ENCODE peak calls at places on chromosomes 13 and 19, in six cellular contexts. J is HFFc6, N is ascending aorta, R is foreskin fibroblast, E is NB4, Z is endodermal cell. B is an unnamed sample.

GRCh38 chr13:64538711-64539110 is 2691.4 kb downstream of the PCDH9 start:
- DNase-seq in R (peak), J (peak), E (no peak), Z (no peak), N (no peak), B (no peak)

GRCh38 chr13:48630291-48630690 is 23.4 kb upstream of the CYSLTR2 start:
- DNase-seq in E (no peak), J (no peak), R (no peak), N (no peak), Z (no peak), B (no peak)

GRCh38 chr19:15291089-15291488 is 41.2 kb downstream of the BRD4 start:
- DNase-seq in Z (no peak), E (no peak), R (no peak), J (peak), N (no peak), B (peak)

GRCh38 chr19:58317481-58318072 is 9.2 kb upstream of the ZSCAN22 start:
- DNase-seq in R (peak), Z (peak), N (no peak), J (peak), E (peak), B (peak)

GRCh38 chr13:28817204-28817603 is 2.9 kb upstream of the MTUS2 start:
- DNase-seq in N (no peak), J (no peak), Z (peak), E (no peak), R (no peak), B (no peak)

GRCh38 chr13:106099765-106100164 is 435.7 kb downstream of the EFNB2 start:
- DNase-seq in N (no peak), J (no peak), Z (no peak), E (no peak), R (no peak), B (no peak)

GRCh38 chr19:34330116-34330515 is 34.9 kb upstream of the GPI start:
- DNase-seq in Z (no peak), N (no peak), E (no peak), J (no peak), R (no peak), B (no peak)

GRCh38 chr13:100275746-100276145 is 186.9 kb downstream of the PCCA start:
- DNase-seq in E (peak), R (no peak), N (no peak), Z (no peak), J (no peak), B (no peak)

GRCh38 chr19:52741951-52742485 is 7.2 kb upstream of the ZNF611 start:
- DNase-seq in R (no peak), N (no peak), Z (peak), E (no peak), J (no peak), B (no peak)

GRCh38 chr13:46527237-46527636 is 25.7 kb upstream of the LRCH1 start:
- DNase-seq in R (no peak), Z (no peak), E (no peak), J (no peak), N (no peak), B (no peak)

GRCh38 chr13:30000373-30000770 is 150.0 kb upstream of the UBL3 start:
- DNase-seq in R (no peak), E (no peak), N (no peak), Z (no peak), J (no peak), B (no peak)

GRCh38 chr13:23828866-23829265 is 60.3 kb downstream of the MIPEP start:
- DNase-seq in J (peak), E (no peak), R (peak), Z (no peak), N (no peak), B (no peak)

GRCh38 chr13:48636550-48636949 is 17.2 kb upstream of the CYSLTR2 start:
- DNase-seq in Z (no peak), E (no peak), R (peak), N (no peak), J (peak), B (peak)

GRCh38 chr13:100090861-100091260 is 2.0 kb downstream of the PCCA start:
- DNase-seq in J (no peak), R (no peak), N (no peak), Z (no peak), E (no peak), B (no peak)

GRCh38 chr13:25375727-25376358 is 4.1 kb downstream of the ATP8A2 start:
- DNase-seq in E (peak), R (peak), J (peak), N (no peak), Z (peak), B (peak)

GRCh38 chr13:75635101-75635620 is 969 bp upstream of the LMO7 start:
- DNase-seq in E (peak), R (no peak), J (peak), N (no peak), Z (no peak), B (no peak)

GRCh38 chr19:3986260-3987041 is 1.2 kb upstream of the EEF2 start:
- DNase-seq in R (peak), J (peak), E (peak), Z (peak), N (no peak), B (peak)

GRCh38 chr13:33045829-33046592 is 29.8 kb downstream of the KL start:
- DNase-seq in Z (no peak), E (no peak), R (no peak), J (no peak), N (no peak), B (no peak)

GRCh38 chr19:50300814-50301606 is 28.2 kb downstream of the KCNC3 start:
- DNase-seq in Z (no peak), J (peak), R (peak), E (peak), N (no peak), B (peak)

GRCh38 chr13:112743451-112744305 is 53.8 kb downstream of the ATP11A start:
- DNase-seq in R (no peak), E (no peak), J (no peak), Z (no peak), N (no peak), B (no peak)

GRCh38 chr13:29513981-29514719 is 81.3 kb downstream of the SLC7A1 start:
- DNase-seq in E (no peak), N (no peak), Z (no peak), R (peak), J (no peak), B (no peak)

GRCh38 chr13:108274718-108275117 is 5.2 kb downstream of the TNFSF13B start:
- DNase-seq in Z (no peak), E (no peak), J (no peak), R (no peak), N (no peak), B (no peak)

GRCh38 chr19:30448386-30449130 is 76.4 kb downstream of the ZNF536 start:
- DNase-seq in Z (no peak), J (no peak), N (no peak), R (no peak), E (no peak), B (no peak)

GRCh38 chr19:11089254-11090013 is at the start of gene LDLR:
- DNase-seq in J (peak), E (peak), R (peak), Z (peak), N (peak), B (peak)

GRCh38 chr19:54461201-54462071 is 2.1 kb downstream of the LENG9 start:
- DNase-seq in Z (peak), R (no peak), E (no peak), N (peak), J (no peak), B (no peak)

GRCh38 chr19:12364391-12365093 is 941 bp downstream of the ZNF442 start:
- DNase-seq in J (peak), R (peak), Z (no peak), N (peak), E (peak), B (peak)

GRCh38 chr13:98915563-98916348 is 62.1 kb downstream of the DOCK9 start:
- DNase-seq in J (peak), R (no peak), E (no peak), N (no peak), Z (no peak), B (no peak)

GRCh38 chr13:22561581-22561980 is 619.2 kb upstream of the SGCG start:
- DNase-seq in Z (no peak), E (no peak), J (no peak), R (no peak), N (no peak), B (no peak)
- TF ChIP-seq CTCF in Z (no peak), E (no peak), J (no peak), R (no peak), N (no peak), B (no peak)

DNA sequence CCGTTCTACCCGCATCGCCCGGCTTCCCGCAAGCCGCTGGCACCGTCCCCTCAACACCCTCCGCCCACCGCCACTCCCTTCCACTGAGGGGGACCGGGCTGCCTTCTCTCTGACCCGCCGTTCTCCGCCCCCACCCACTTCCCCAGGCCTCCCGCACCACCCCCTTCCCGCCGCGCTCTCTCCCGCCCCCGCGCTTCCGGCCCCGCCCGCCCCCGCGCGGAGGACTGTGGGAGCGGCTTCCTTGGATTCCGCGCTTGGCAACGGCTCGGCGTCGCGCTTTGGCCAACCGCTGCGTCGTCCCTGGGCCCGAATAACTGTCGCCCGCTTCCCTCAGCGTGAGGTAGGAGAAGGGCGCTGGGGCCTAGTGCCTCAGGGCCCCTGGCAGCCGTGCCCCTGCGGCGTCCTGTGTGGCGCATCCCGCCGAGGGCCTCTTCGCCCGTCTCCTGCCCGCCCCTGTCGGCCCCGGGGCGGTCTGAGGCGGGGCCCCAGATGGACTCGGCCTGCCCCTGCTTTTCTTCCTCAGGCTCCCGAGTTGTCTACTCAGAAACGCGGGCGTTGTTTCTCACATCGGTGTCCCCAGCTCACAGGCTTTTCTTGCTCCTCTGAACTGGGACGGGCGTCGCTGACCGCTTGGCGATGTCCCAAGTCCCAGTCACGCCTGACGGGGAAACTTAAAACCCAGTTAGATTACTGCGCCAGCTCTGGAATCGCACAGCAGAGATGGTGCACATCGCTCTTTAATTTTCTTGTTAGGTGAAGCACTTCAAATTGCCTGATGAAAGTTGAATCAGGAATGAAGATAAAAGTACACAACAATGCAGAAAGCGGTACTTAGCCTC is at the start of gene IFT88:
- DNase-seq in N (peak), R (peak), Z (peak), E (peak), J (peak), B (peak)
- TF ChIP-seq CTCF in N (peak), R (no peak), Z (no peak), E (no peak), J (peak), B (no peak)

GRCh38 chr19:14093117-14093784 is 2.7 kb upstream of the SAMD1 start:
- DNase-seq in N (no peak), E (no peak), Z (no peak), J (no peak), R (no peak), B (no peak)

GRCh38 chr19:14101003-14101545 is 10.5 kb upstream of the SAMD1 start:
- DNase-seq in R (no peak), N (no peak), E (no peak), J (no peak), Z (no peak), B (no peak)

GRCh38 chr19:14096272-14096992 is 5.9 kb upstream of the SAMD1 start:
- DNase-seq in Z (peak), R (no peak), J (no peak), N (no peak), E (peak), B (no peak)

GRCh38 chr19:14094854-14095253 is 4.3 kb upstream of the SAMD1 start:
- DNase-seq in Z (no peak), J (no peak), R (no peak), E (no peak), N (no peak), B (no peak)

DNA sequence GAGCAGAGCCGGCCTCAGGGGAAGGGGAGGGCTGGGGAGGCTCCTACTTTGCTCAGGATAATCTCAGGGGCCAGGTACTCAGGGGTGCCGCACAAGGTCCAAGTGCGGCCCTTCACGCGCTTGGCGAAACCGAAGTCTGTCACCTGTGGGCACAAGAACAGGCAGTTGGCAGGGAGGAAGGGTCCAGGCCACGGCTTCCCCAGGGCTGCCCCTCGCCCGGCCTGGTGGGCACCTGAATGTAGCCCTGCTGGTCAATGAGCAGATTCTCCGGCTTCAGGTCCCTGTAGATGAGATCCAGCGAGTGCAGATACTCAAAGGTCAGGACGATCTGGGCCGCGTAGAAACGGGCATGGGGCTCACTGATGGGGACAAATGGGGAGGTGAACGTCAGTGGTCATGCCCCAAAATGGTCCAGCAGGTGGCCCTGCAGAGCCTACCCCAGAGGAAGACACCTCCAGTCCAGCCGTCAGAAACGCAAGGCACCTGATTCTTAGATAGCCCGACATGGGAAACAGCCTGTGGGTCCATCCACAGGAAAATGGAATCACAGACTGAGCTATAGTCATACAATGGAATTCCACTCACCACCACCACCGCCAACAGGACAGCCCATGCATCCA is 7.1 kb upstream of the SAMD1 start:
- DNase-seq in E (peak), J (no peak), R (no peak), N (no peak), Z (peak), B (no peak)
- TF ChIP-seq CTCF in E (peak), J (peak), R (no peak), N (peak), Z (peak), B (peak)

DNA sequence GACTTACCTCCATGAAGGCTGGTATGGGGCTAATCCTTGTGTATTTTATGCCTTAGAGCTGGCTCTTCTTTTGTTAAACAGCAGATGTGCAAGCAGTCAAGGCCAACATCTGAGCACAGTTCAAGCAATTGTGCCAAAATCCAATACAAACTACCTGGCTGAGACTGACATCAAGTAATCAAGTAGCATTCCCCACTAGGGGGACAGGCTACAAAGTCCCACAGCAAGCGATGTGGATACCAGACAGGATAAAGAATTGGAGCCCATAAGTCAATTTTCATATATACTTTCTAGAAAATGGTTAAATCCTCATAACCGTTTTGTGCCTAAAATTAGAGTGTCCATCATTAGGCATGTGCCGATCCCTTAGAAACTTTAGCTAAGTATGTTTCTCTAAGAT is 675.8 kb downstream of the DIAPH3 start:
- DNase-seq in Z (no peak), J (no peak), N (no peak), R (no peak), E (no peak), B (no peak)
- TF ChIP-seq CTCF in Z (peak), J (peak), N (no peak), R (no peak), E (no peak), B (peak)

GRCh38 chr13:55516610-55517009 is 1624.1 kb upstream of the PRR20A start:
- DNase-seq in R (no peak), Z (no peak), N (no peak), E (no peak), J (no peak), B (no peak)

GRCh38 chr13:55517312-55517711 is 1623.4 kb upstream of the PRR20A start:
- DNase-seq in J (no peak), Z (peak), R (no peak), E (peak), N (no peak), B (no peak)
- TF ChIP-seq CTCF in J (no peak), Z (peak), R (no peak), E (peak), N (no peak), B (no peak)

DNA sequence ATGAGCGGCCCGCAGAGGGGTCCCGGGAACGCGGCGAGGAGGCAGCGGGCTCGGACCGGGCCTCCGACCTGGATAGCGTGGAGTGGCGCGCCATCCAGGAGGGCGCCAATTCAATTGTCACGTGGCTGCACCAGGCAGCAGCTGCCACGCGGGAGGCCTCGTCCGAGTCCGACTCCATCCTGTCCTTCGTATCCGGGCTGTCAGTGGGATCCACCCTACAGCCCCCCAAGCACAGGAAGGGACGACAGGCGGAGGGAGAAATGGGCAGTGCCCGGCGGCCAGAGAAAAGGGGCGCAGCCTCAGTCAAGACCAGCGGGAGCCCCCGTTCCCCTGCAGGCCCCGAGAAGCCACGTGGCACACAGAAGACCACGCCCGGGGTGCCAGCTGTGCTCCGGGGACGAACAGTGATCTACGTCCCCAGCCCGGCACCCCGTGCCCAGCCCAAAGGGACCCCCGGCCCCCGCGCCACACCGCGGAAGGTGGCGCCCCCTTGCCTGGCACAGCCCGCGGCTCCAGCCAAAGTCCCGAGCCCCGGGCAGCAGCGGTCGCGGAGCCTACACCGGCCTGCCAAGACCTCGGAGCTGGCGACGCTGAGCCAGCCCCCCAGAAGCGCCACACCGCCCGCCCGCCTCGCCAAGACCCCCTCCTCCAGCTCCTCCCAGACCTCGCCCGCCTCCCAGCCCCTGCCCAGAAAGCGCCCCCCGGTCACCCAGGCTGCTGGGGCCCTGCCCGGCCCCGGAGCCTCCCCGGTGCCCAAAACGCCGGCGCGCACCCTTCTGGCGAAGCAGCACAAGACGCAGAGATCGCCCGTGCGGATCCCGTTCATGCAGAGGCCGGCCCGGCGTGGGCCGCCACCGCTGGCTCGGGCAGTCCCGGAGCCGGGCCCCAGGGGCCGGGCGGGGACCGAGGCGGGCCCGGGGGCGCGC is 10.5 kb downstream of the C19orf25 start:
- DNase-seq in N (no peak), J (no peak), E (no peak), R (peak), Z (peak), B (no peak)
- TF ChIP-seq CTCF in N (no peak), J (peak), E (no peak), R (no peak), Z (no peak), B (no peak)

GRCh38 chr19:19319725-19320361 is 466 bp downstream of the SUGP1 start:
- DNase-seq in Z (no peak), R (no peak), E (peak), N (no peak), J (no peak), B (no peak)

GRCh38 chr19:19321143-19321577 is 531 bp downstream of the MAU2 start:
- DNase-seq in E (peak), Z (peak), N (no peak), J (no peak), R (no peak), B (no peak)

GRCh38 chr19:19316082-19316481 is 4.2 kb downstream of the SUGP1 start:
- DNase-seq in R (no peak), J (no peak), N (no peak), E (no peak), Z (no peak), B (no peak)

GRCh38 chr19:19324059-19324755 is 3.6 kb downstream of the MAU2 start:
- DNase-seq in N (no peak), J (no peak), E (no peak), Z (no peak), R (no peak), B (no peak)

DNA sequence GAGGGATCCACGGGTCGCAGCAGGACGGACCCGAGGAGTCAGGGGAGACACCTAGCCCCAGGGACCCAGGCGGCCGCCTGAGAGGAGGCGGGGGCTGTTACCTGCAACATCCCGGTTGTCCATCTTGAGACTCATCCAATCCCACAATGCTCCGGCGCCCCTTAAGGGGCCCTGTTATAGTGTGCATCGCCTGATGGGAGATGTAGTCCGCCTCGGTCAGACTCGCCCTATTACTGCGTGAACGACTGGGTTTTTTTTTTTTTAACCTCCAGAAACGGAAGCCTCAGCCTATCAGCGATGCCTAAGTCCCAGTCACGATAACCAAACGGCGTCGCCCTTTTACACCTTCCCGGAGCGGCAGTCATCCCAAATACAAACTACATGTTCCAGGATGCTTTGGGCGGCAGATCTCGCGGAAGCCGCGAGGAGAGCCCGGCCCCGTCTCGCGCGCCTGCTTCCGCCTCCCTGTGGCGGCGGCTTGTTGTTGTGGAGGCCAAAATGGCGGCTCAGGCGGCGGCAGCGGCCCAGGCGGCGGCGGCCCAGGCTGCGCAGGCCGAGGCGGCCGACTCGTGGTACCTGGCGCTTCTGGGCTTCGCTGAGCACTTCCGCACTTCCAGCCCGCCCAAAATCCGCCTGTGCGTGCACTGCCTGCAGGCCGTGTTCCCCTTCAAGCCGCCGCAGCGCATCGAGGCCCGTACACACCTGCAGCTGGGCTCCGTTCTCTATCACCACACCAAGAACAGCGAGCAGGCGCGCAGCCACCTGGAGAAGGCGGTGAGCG is at the start of the genes MAU2 and SUGP1:
- DNase-seq in Z (peak), E (peak), R (peak), N (peak), J (peak), B (peak)
- TF ChIP-seq CTCF in Z (no peak), E (no peak), R (peak), N (peak), J (peak), B (peak)

B was measured in brain microvascular endothelial cell.